ENCODE peak calls at places on chromosome 4, in six cellular contexts. One of them, this sample, is unnamed.

GRCh38 chr4:173199553-173199952 is 30.9 kb downstream of the GALNT7 start:
- DNase-seq in CD4-positive, alpha-beta memory T cell: no peak
- DNase-seq in suprapubic skin: no peak
- DNase-seq in CD4-positive, CD25-positive, alpha-beta regulatory T cell: no peak
- DNase-seq in SJSA1: no peak
- DNase-seq in transverse colon: no peak
- DNase-seq in this sample: no peak

GRCh38 chr4:148152868-148153630 is 289.2 kb downstream of the NR3C2 start:
- DNase-seq in CD4-positive, CD25-positive, alpha-beta regulatory T cell: no peak
- DNase-seq in SJSA1: no peak
- DNase-seq in CD4-positive, alpha-beta memory T cell: no peak
- DNase-seq in suprapubic skin: no peak
- DNase-seq in transverse colon: no peak
- DNase-seq in this sample: no peak

GRCh38 chr4:184628103-184628502 is 21.1 kb downstream of the CASP3 start:
- DNase-seq in suprapubic skin: no peak
- DNase-seq in transverse colon: no peak
- DNase-seq in CD4-positive, alpha-beta memory T cell: no peak
- DNase-seq in SJSA1: no peak
- DNase-seq in CD4-positive, CD25-positive, alpha-beta regulatory T cell: no peak
- DNase-seq in this sample: no peak

GRCh38 chr4:85734446-85734845 is 259.5 kb downstream of the ARHGAP24 start:
- DNase-seq in suprapubic skin: no peak
- DNase-seq in transverse colon: no peak
- DNase-seq in SJSA1: no peak
- DNase-seq in CD4-positive, CD25-positive, alpha-beta regulatory T cell: no peak
- DNase-seq in CD4-positive, alpha-beta memory T cell: no peak
- DNase-seq in this sample: no peak

GRCh38 chr4:30718889-30719252 is 1.3 kb upstream of the PCDH7 start:
- DNase-seq in CD4-positive, CD25-positive, alpha-beta regulatory T cell: no peak
- DNase-seq in SJSA1: no peak
- DNase-seq in suprapubic skin: no peak
- DNase-seq in transverse colon: no peak
- DNase-seq in CD4-positive, alpha-beta memory T cell: no peak
- DNase-seq in this sample: no peak

GRCh38 chr4:6768539-6768905 is 14.0 kb upstream of the KIAA0232 start:
- DNase-seq in CD4-positive, alpha-beta memory T cell: no peak
- DNase-seq in suprapubic skin: no peak
- DNase-seq in CD4-positive, CD25-positive, alpha-beta regulatory T cell: no peak
- DNase-seq in SJSA1: no peak
- DNase-seq in transverse colon: no peak
- DNase-seq in this sample: peak; percentile 55

GRCh38 chr4:160286051-160286450 is 1183.2 kb downstream of the RAPGEF2 start:
- DNase-seq in CD4-positive, CD25-positive, alpha-beta regulatory T cell: no peak
- DNase-seq in SJSA1: no peak
- DNase-seq in transverse colon: no peak
- DNase-seq in CD4-positive, alpha-beta memory T cell: no peak
- DNase-seq in suprapubic skin: no peak
- DNase-seq in this sample: no peak

GRCh38 chr4:131044368-131044767 is 1948.4 kb downstream of the C4orf33 start:
- DNase-seq in transverse colon: no peak
- DNase-seq in suprapubic skin: no peak
- DNase-seq in CD4-positive, alpha-beta memory T cell: no peak
- DNase-seq in SJSA1: no peak
- DNase-seq in CD4-positive, CD25-positive, alpha-beta regulatory T cell: no peak
- DNase-seq in this sample: no peak

GRCh38 chr4:182896421-182896820 is 20.8 kb downstream of the DCTD start:
- DNase-seq in SJSA1: no peak
- DNase-seq in CD4-positive, alpha-beta memory T cell: no peak
- DNase-seq in CD4-positive, CD25-positive, alpha-beta regulatory T cell: no peak
- DNase-seq in transverse colon: no peak
- DNase-seq in suprapubic skin: no peak
- DNase-seq in this sample: no peak
- H3K36me3 ChIP-seq in SJSA1: peaks cover 79% of the 10 kb centered on the region
- H3K36me3 ChIP-seq in CD4-positive, alpha-beta memory T cell: peaks cover 43% of the 10 kb centered on the region
- H3K36me3 ChIP-seq in CD4-positive, CD25-positive, alpha-beta regulatory T cell: peaks cover 61% of the 10 kb centered on the region
- H3K36me3 ChIP-seq in transverse colon: no peaks in the 10 kb centered on the region
- H3K36me3 ChIP-seq in suprapubic skin: peaks cover 75% of the 10 kb centered on the region
- H3K36me3 ChIP-seq in this sample: peaks cover 15% of the 10 kb centered on the region

GRCh38 chr4:108172231-108172779 is 3.6 kb upstream of the LEF1 start:
- DNase-seq in CD4-positive, CD25-positive, alpha-beta regulatory T cell: no peak
- DNase-seq in suprapubic skin: no peak
- DNase-seq in CD4-positive, alpha-beta memory T cell: peak; percentile 41
- DNase-seq in SJSA1: peak; percentile 83
- DNase-seq in transverse colon: peak; percentile 26
- DNase-seq in this sample: no peak
- H3K4me3 ChIP-seq in CD4-positive, CD25-positive, alpha-beta regulatory T cell: peak overlapping the region; percentile 73
- H3K4me3 ChIP-seq in suprapubic skin: peak overlapping the region; percentile 65
- H3K4me3 ChIP-seq in CD4-positive, alpha-beta memory T cell: peak overlapping the region; percentile 79
- H3K4me3 ChIP-seq in SJSA1: peak overlapping the region; percentile 48
- H3K4me3 ChIP-seq in transverse colon: peak overlapping the region; percentile 48
- H3K4me3 ChIP-seq in this sample: no peak overlapping the region

GRCh38 chr4:155722336-155722735 is 36.5 kb upstream of the GUCY1B1 start:
- DNase-seq in suprapubic skin: no peak
- DNase-seq in CD4-positive, CD25-positive, alpha-beta regulatory T cell: no peak
- DNase-seq in transverse colon: no peak
- DNase-seq in SJSA1: no peak
- DNase-seq in CD4-positive, alpha-beta memory T cell: no peak
- DNase-seq in this sample: no peak
- H3K9me3 ChIP-seq in suprapubic skin: no peaks in the 10 kb centered on the region
- H3K9me3 ChIP-seq in CD4-positive, CD25-positive, alpha-beta regulatory T cell: no peaks in the 10 kb centered on the region
- H3K9me3 ChIP-seq in transverse colon: no peaks in the 10 kb centered on the region
- H3K9me3 ChIP-seq in SJSA1: no peaks in the 10 kb centered on the region
- H3K9me3 ChIP-seq in CD4-positive, alpha-beta memory T cell: no peaks in the 10 kb centered on the region
- H3K9me3 ChIP-seq in this sample: no peaks in the 10 kb centered on the region

GRCh38 chr4:125350736-125351135 is 36.0 kb downstream of the FAT4 start:
- DNase-seq in suprapubic skin: no peak
- DNase-seq in CD4-positive, alpha-beta memory T cell: no peak
- DNase-seq in SJSA1: no peak
- DNase-seq in CD4-positive, CD25-positive, alpha-beta regulatory T cell: no peak
- DNase-seq in transverse colon: no peak
- DNase-seq in this sample: no peak

GRCh38 chr4:125352521-125352920 is 37.8 kb downstream of the FAT4 start:
- DNase-seq in suprapubic skin: no peak
- DNase-seq in CD4-positive, CD25-positive, alpha-beta regulatory T cell: no peak
- DNase-seq in CD4-positive, alpha-beta memory T cell: no peak
- DNase-seq in SJSA1: no peak
- DNase-seq in transverse colon: no peak
- DNase-seq in this sample: no peak

GRCh38 chr4:125346616-125347015 is 31.9 kb downstream of the FAT4 start:
- DNase-seq in CD4-positive, alpha-beta memory T cell: no peak
- DNase-seq in suprapubic skin: no peak
- DNase-seq in SJSA1: no peak
- DNase-seq in CD4-positive, CD25-positive, alpha-beta regulatory T cell: no peak
- DNase-seq in transverse colon: no peak
- DNase-seq in this sample: no peak
- H3K36me3 ChIP-seq in CD4-positive, alpha-beta memory T cell: no peaks in the 10 kb centered on the region
- H3K36me3 ChIP-seq in suprapubic skin: no peaks in the 10 kb centered on the region
- H3K36me3 ChIP-seq in SJSA1: no peaks in the 10 kb centered on the region
- H3K36me3 ChIP-seq in CD4-positive, CD25-positive, alpha-beta regulatory T cell: no peaks in the 10 kb centered on the region
- H3K36me3 ChIP-seq in transverse colon: no peaks in the 10 kb centered on the region
- H3K36me3 ChIP-seq in this sample: no peaks in the 10 kb centered on the region

DNA sequence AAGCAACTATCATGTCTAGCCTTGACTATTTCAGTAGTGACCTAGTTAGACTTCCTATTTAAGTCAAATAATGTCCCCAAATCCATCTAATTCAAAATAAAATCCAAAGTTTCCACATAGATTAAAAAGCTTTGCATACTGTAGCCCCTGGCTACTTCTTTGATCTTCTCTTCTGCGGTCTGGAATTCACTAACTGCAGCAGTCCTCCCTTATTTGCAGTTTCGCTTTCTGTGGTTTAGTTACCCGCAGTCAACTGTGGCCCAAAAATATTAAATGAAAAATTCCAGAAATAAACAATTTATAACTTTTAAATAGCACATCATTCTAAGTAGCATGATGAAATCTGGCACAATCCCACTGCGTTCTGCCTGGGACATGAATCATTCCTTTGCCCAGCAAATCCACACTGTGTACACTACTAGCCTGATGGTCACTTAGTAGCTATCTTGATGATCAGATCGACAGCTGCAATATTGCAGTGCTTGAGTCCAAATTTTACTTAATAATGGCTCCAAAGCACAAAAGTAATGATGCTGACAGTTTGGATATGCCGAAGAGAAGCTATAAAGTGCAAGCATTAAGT is 86.7 kb upstream of the NPNT start:
- DNase-seq in transverse colon: no peak
- DNase-seq in CD4-positive, CD25-positive, alpha-beta regulatory T cell: no peak
- DNase-seq in CD4-positive, alpha-beta memory T cell: no peak
- DNase-seq in SJSA1: peak; percentile 55
- DNase-seq in suprapubic skin: no peak
- DNase-seq in this sample: peak; percentile 52
- H3K4me3 ChIP-seq in transverse colon: peak overlapping the region; percentile 4
- H3K4me3 ChIP-seq in CD4-positive, CD25-positive, alpha-beta regulatory T cell: no peak overlapping the region
- H3K4me3 ChIP-seq in CD4-positive, alpha-beta memory T cell: no peak overlapping the region
- H3K4me3 ChIP-seq in SJSA1: peak overlapping the region; percentile 7
- H3K4me3 ChIP-seq in suprapubic skin: no peak overlapping the region
- H3K4me3 ChIP-seq in this sample: peak overlapping the region; percentile 36

GRCh38 chr4:175215208-175215607 is 297.1 kb downstream of the ADAM29 start:
- DNase-seq in CD4-positive, alpha-beta memory T cell: no peak
- DNase-seq in suprapubic skin: no peak
- DNase-seq in SJSA1: no peak
- DNase-seq in CD4-positive, CD25-positive, alpha-beta regulatory T cell: no peak
- DNase-seq in transverse colon: no peak
- DNase-seq in this sample: no peak
- H3K9me3 ChIP-seq in CD4-positive, alpha-beta memory T cell: no peaks in the 10 kb centered on the region
- H3K9me3 ChIP-seq in suprapubic skin: peaks cover 16% of the 10 kb centered on the region
- H3K9me3 ChIP-seq in SJSA1: no peaks in the 10 kb centered on the region
- H3K9me3 ChIP-seq in CD4-positive, CD25-positive, alpha-beta regulatory T cell: no peaks in the 10 kb centered on the region
- H3K9me3 ChIP-seq in transverse colon: peaks cover 9% of the 10 kb centered on the region
- H3K9me3 ChIP-seq in this sample: no peaks in the 10 kb centered on the region

DNA sequence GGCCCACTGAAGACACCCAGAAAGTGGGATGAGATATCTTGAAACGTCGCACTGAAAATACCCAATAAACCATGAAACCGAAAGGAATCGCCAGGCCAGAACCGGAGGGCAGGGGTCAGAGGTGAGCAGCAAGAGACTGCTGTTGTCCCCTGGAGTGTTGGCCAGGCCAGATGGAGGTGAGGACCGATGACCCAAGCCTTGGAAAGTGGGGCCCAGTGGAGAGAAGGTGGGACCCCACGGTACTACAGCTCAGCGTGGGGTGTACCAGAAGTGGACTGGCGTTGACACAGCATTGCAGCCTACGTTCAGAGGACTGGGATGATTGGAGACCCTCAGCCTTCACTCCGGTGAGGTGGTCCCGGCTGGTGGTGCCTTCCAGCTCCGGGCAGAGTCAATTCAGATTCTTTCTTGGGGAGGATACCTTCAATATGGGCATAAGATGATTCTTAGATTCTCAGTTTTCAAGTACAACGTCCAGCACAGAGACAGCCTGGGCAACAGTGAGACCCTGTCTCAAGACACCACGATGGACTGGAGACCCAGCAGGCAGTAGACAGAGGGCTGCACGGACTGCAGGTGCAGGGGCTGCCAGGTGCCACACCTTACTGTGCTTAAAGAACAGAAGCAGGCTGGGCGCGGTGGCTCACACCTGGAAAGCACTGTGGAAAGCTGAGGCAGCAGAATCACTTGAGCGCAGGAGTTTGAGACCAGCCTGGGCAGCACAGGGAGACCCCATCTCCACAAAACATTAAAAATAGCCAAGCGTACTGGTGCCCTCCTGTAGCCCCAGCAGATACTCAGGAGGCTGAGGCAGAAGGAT is 23.3 kb downstream of the MAEA start:
- DNase-seq in transverse colon: no peak
- DNase-seq in CD4-positive, alpha-beta memory T cell: no peak
- DNase-seq in SJSA1: no peak
- DNase-seq in suprapubic skin: no peak
- DNase-seq in CD4-positive, CD25-positive, alpha-beta regulatory T cell: no peak
- DNase-seq in this sample: no peak
- H3K36me3 ChIP-seq in transverse colon: no peaks in the 10 kb centered on the region
- H3K36me3 ChIP-seq in CD4-positive, alpha-beta memory T cell: peaks cover 39% of the 10 kb centered on the region
- H3K36me3 ChIP-seq in SJSA1: peaks cover 26% of the 10 kb centered on the region
- H3K36me3 ChIP-seq in suprapubic skin: peaks cover 60% of the 10 kb centered on the region
- H3K36me3 ChIP-seq in CD4-positive, CD25-positive, alpha-beta regulatory T cell: peaks cover 52% of the 10 kb centered on the region
- H3K36me3 ChIP-seq in this sample: peaks cover 11% of the 10 kb centered on the region

GRCh38 chr4:87977521-87978278 is 2.2 kb downstream of the SPP1 start:
- DNase-seq in suprapubic skin: no peak
- DNase-seq in CD4-positive, CD25-positive, alpha-beta regulatory T cell: no peak
- DNase-seq in transverse colon: no peak
- DNase-seq in SJSA1: no peak
- DNase-seq in CD4-positive, alpha-beta memory T cell: no peak
- DNase-seq in this sample: no peak

GRCh38 chr4:87981505-87981904 is 6.0 kb downstream of the SPP1 start:
- DNase-seq in transverse colon: no peak
- DNase-seq in CD4-positive, alpha-beta memory T cell: no peak
- DNase-seq in SJSA1: no peak
- DNase-seq in CD4-positive, CD25-positive, alpha-beta regulatory T cell: no peak
- DNase-seq in suprapubic skin: no peak
- DNase-seq in this sample: no peak

GRCh38 chr4:87979810-87980209 is 4.3 kb downstream of the SPP1 start:
- DNase-seq in SJSA1: no peak
- DNase-seq in suprapubic skin: no peak
- DNase-seq in CD4-positive, CD25-positive, alpha-beta regulatory T cell: no peak
- DNase-seq in CD4-positive, alpha-beta memory T cell: no peak
- DNase-seq in transverse colon: no peak
- DNase-seq in this sample: no peak

GRCh38 chr4:87975466-87975865 is at the start of gene SPP1:
- DNase-seq in SJSA1: no peak
- DNase-seq in transverse colon: no peak
- DNase-seq in CD4-positive, alpha-beta memory T cell: no peak
- DNase-seq in CD4-positive, CD25-positive, alpha-beta regulatory T cell: no peak
- DNase-seq in suprapubic skin: no peak
- DNase-seq in this sample: no peak

DNA sequence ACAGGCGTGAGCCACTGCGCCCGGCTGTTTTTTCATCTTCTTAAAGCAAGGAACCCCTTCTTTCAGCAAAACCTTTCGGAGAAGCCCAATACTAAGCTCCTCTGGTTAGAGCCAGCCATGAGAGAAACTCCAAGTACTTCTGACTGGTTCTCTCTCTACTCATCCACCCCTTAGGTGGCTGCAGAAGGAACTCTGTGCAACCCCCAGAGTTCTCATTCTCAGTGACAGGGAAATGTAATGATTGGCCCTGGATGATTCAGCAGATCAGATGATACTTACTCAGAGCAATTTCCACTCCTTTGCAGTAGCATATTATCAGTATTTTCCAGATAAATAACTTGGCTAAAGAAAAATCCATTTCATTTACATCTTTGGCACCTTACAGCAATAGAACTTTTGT is 3.1 kb downstream of the SPP1 start:
- DNase-seq in SJSA1: no peak
- DNase-seq in CD4-positive, alpha-beta memory T cell: no peak
- DNase-seq in suprapubic skin: no peak
- DNase-seq in CD4-positive, CD25-positive, alpha-beta regulatory T cell: no peak
- DNase-seq in transverse colon: no peak
- DNase-seq in this sample: no peak
- H3K4me3 ChIP-seq in SJSA1: no peak overlapping the region
- H3K4me3 ChIP-seq in CD4-positive, alpha-beta memory T cell: no peak overlapping the region
- H3K4me3 ChIP-seq in suprapubic skin: no peak overlapping the region
- H3K4me3 ChIP-seq in CD4-positive, CD25-positive, alpha-beta regulatory T cell: no peak overlapping the region
- H3K4me3 ChIP-seq in transverse colon: no peak overlapping the region
- H3K4me3 ChIP-seq in this sample: no peak overlapping the region

DNA sequence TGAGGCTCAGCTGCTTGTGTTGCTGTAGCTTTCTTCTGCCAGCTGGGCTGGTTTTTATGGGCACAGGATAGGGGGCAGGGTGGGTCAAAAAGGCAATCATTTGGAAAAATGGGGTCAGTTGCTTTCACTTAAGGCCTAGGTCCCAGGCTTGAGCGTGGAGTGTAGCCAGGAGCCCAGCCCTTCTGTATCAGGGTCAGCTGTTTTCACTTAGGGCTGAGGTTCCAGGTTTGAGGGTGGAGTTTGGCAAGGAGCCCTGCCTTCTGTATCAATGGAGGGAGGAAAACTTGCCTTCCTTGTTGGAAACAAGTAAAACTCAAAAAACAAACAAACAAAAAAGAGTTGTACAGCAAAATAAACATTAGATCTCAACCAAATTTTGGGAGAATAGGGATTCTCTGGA is 37.0 kb upstream of the UGT8 start:
- DNase-seq in SJSA1: no peak
- DNase-seq in suprapubic skin: no peak
- DNase-seq in transverse colon: peak; percentile 43
- DNase-seq in CD4-positive, alpha-beta memory T cell: no peak
- DNase-seq in CD4-positive, CD25-positive, alpha-beta regulatory T cell: no peak
- DNase-seq in this sample: no peak
- H3K9me3 ChIP-seq in SJSA1: peaks cover 5% of the 10 kb centered on the region
- H3K9me3 ChIP-seq in suprapubic skin: no peaks in the 10 kb centered on the region
- H3K9me3 ChIP-seq in transverse colon: peaks cover 17% of the 10 kb centered on the region
- H3K9me3 ChIP-seq in CD4-positive, alpha-beta memory T cell: no peaks in the 10 kb centered on the region
- H3K9me3 ChIP-seq in CD4-positive, CD25-positive, alpha-beta regulatory T cell: peaks cover 4% of the 10 kb centered on the region
- H3K9me3 ChIP-seq in this sample: no peaks in the 10 kb centered on the region

This sample was measured in MG63.